ENCODE peak calls at places on chromosomes 4 and X, in nine cellular contexts. A, J, Y, X, Z, I, R, V and E are unnamed samples.

GRCh38 chrX:110226931-110227330 is 91.0 kb downstream of the AMMECR1 start:
- DNase-seq in A (no peak), J (no peak), Y (no peak), X (no peak), Z (no peak), I (no peak), R (no peak), V (no peak), E (no peak)

GRCh38 chrX:13023526-13024469 is 20.6 kb downstream of the FAM9C start:
- DNase-seq in A (no peak), J (no peak), Y (no peak), X (no peak), Z (no peak), I (no peak), R (no peak), V (no peak), E (peak)

GRCh38 chrX:53445977-53446376 is 11.8 kb upstream of the HSD17B10 start:
- DNase-seq in A (no peak), J (no peak), Y (peak), X (no peak), Z (no peak), I (no peak), R (peak), V (peak), E (peak)

GRCh38 chr4:70734168-70734954 is 12.6 kb downstream of the RUFY3 start:
- DNase-seq in A (no peak), J (no peak), Y (no peak), X (no peak), Z (no peak), I (no peak), R (peak), V (no peak), E (no peak)

GRCh38 chrX:130799393-130799792 is 103.6 kb downstream of the ENOX2 start:
- DNase-seq in A (no peak), J (no peak), Y (no peak), X (no peak), Z (no peak), I (no peak), R (no peak), V (no peak), E (no peak)

GRCh38 chr4:56817840-56818491 is 3.5 kb downstream of the SPINK2 start:
- DNase-seq in A (no peak), J (no peak), Y (no peak), X (no peak), Z (no peak), I (no peak), R (peak), V (no peak), E (no peak)

GRCh38 chr4:168613869-168614268 is 117.0 kb downstream of the PALLD start:
- DNase-seq in A (no peak), J (no peak), Y (no peak), X (no peak), Z (no peak), I (no peak), R (no peak), V (no peak), E (no peak)

GRCh38 chr4:66275381-66276060 is 605.2 kb upstream of the EPHA5 start:
- DNase-seq in A (no peak), J (no peak), Y (no peak), X (no peak), Z (no peak), I (no peak), R (no peak), V (no peak), E (no peak)

GRCh38 chrX:50594788-50595187 is 124.2 kb upstream of the DGKK start:
- DNase-seq in A (no peak), J (no peak), Y (no peak), X (no peak), Z (no peak), I (no peak), R (no peak), V (no peak), E (no peak)

GRCh38 chr4:74327751-74328150 is 19.5 kb downstream of the EPGN start:
- DNase-seq in A (no peak), J (peak), Y (no peak), X (no peak), Z (no peak), I (no peak), R (no peak), V (no peak), E (no peak)

GRCh38 chr4:108533245-108533844 is 87.0 kb upstream of the RPL34 start:
- DNase-seq in A (no peak), J (no peak), Y (no peak), X (no peak), Z (no peak), I (no peak), R (no peak), V (no peak), E (no peak)

GRCh38 chr4:177367336-177367735 is 57.7 kb downstream of the NEIL3 start:
- DNase-seq in A (no peak), J (peak), Y (no peak), X (no peak), Z (no peak), I (no peak), R (no peak), V (no peak), E (no peak)

GRCh38 chr4:128825226-128825625 is 15.7 kb downstream of the JADE1 start:
- DNase-seq in A (no peak), J (peak), Y (no peak), X (no peak), Z (no peak), I (no peak), R (no peak), V (no peak), E (no peak)

GRCh38 chrX:69317721-69318120 is 152.5 kb upstream of the PJA1 start:
- DNase-seq in A (no peak), J (no peak), Y (no peak), X (no peak), Z (no peak), I (no peak), R (no peak), V (no peak), E (no peak)

GRCh38 chrX:40253770-40254169 is 156.0 kb upstream of the BCOR start:
- DNase-seq in A (no peak), J (no peak), Y (no peak), X (no peak), Z (no peak), I (no peak), R (no peak), V (no peak), E (no peak)

GRCh38 chr4:115325836-115326235 is 212.4 kb upstream of the NDST4 start:
- DNase-seq in A (no peak), J (no peak), Y (no peak), X (no peak), Z (no peak), I (no peak), R (no peak), V (no peak), E (no peak)

GRCh38 chrX:10167573-10167972 is 10.8 kb downstream of the CLCN4 start:
- DNase-seq in A (no peak), J (no peak), Y (no peak), X (no peak), Z (no peak), I (no peak), R (peak), V (no peak), E (no peak)

GRCh38 chr4:150402968-150403367 is 179.0 kb upstream of the MAB21L2 start:
- DNase-seq in A (no peak), J (no peak), Y (no peak), X (no peak), Z (no peak), I (no peak), R (peak), V (no peak), E (peak)

GRCh38 chrX:2748171-2748814 is 3.5 kb upstream of the XG start:
- DNase-seq in A (no peak), J (no peak), Y (no peak), X (no peak), Z (no peak), I (no peak), R (no peak), V (no peak), E (no peak)

GRCh38 chr4:153593166-153593565 is 90.9 kb upstream of the TLR2 start:
- DNase-seq in A (no peak), J (no peak), Y (no peak), X (no peak), Z (no peak), I (no peak), R (no peak), V (no peak), E (no peak)

GRCh38 chr4:21699437-21699836 is 249.1 kb downstream of the KCNIP4 start:
- DNase-seq in A (no peak), J (no peak), Y (no peak), X (no peak), Z (no peak), I (no peak), R (no peak), V (no peak), E (peak)

GRCh38 chrX:136259543-136259942 is 8.3 kb upstream of the MAP7D3 start:
- DNase-seq in A (no peak), J (no peak), Y (no peak), X (no peak), Z (no peak), I (no peak), R (no peak), V (no peak), E (no peak)

GRCh38 chrX:55151199-55151598 is 62.4 kb downstream of the PAGE2 start:
- DNase-seq in A (no peak), J (no peak), Y (no peak), X (no peak), Z (no peak), I (no peak), R (no peak), V (no peak), E (no peak)

GRCh38 chr4:77073981-77074865 is 1.6 kb downstream of the CCNI start:
- DNase-seq in A (no peak), J (peak), Y (no peak), X (no peak), Z (no peak), I (no peak), R (no peak), V (no peak), E (no peak)

GRCh38 chrX:15043538-15043937 is 170.3 kb downstream of the MOSPD2 start:
- DNase-seq in A (no peak), J (no peak), Y (no peak), X (no peak), Z (no peak), I (no peak), R (no peak), V (no peak), E (no peak)

GRCh38 chr4:83054928-83055327 is 19.9 kb downstream of the COPS4 start:
- DNase-seq in A (no peak), J (peak), Y (no peak), X (no peak), Z (no peak), I (no peak), R (peak), V (no peak), E (no peak)

GRCh38 chrX:13646154-13646549 is 6.8 kb upstream of the TCEANC start:
- DNase-seq in A (no peak), J (no peak), Y (no peak), X (peak), Z (no peak), I (no peak), R (peak), V (peak), E (peak)

GRCh38 chr4:39719804-39720580 is 22.1 kb downstream of the UBE2K start:
- DNase-seq in A (no peak), J (no peak), Y (no peak), X (no peak), Z (no peak), I (no peak), R (no peak), V (no peak), E (no peak)

GRCh38 chrX:128106630-128107029 is 54.4 kb upstream of the ACTRT1 start:
- DNase-seq in A (no peak), J (peak), Y (no peak), X (no peak), Z (no peak), I (no peak), R (no peak), V (peak), E (no peak)

GRCh38 chrX:57821703-57822375 is 88.4 kb downstream of the ZXDA start:
- DNase-seq in A (peak), J (peak), Y (no peak), X (no peak), Z (no peak), I (no peak), R (peak), V (no peak), E (no peak)

GRCh38 chr4:186203391-186203802 is 12.0 kb downstream of the CYP4V2 start:
- DNase-seq in A (no peak), J (no peak), Y (no peak), X (no peak), Z (no peak), I (no peak), R (no peak), V (no peak), E (no peak)

GRCh38 chrX:124557976-124558375 is 211.6 kb downstream of the SH2D1A start:
- DNase-seq in A (no peak), J (no peak), Y (no peak), X (no peak), Z (no peak), I (no peak), R (no peak), V (no peak), E (no peak)

GRCh38 chr4:18691431-18692200 is 670.1 kb upstream of the LCORL start:
- DNase-seq in A (no peak), J (no peak), Y (no peak), X (no peak), Z (no peak), I (no peak), R (peak), V (peak), E (no peak)

GRCh38 chr4:48102303-48102702 is 31.7 kb downstream of the TXK start:
- DNase-seq in A (no peak), J (no peak), Y (no peak), X (no peak), Z (no peak), I (no peak), R (no peak), V (no peak), E (no peak)
- TF ChIP-seq CTCF in A (no peak), J (no peak), Y (no peak), X (peak), Z (peak), I (no peak), R (no peak), V (no peak), E (no peak)

DNA sequence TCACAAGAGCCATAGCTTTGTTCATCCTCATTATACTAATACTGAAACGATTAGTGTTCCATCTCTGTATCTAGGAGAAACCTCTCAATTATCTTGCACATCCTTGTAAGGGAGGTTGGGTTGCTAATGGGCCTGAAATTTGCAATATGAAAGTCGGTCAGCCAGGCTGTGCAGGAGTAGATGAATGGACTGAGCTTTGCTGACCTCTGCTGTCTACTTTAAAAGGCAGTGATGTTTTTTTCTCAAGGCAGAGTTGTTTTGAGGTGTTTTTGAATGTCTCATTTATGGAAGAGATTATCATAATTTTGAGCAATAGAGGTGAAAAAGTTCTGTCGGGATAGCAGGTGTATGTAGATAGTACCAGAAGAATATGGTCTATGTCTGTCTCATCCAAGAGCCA is 47.9 kb upstream of the LINC00632 start:
- DNase-seq in A (no peak), J (no peak), Y (no peak), X (no peak), Z (no peak), I (no peak), R (no peak), V (no peak), E (no peak)
- TF ChIP-seq CTCF in A (no peak), J (no peak), Y (no peak), X (peak), Z (peak), I (no peak), R (no peak), V (no peak), E (no peak)

GRCh38 chrX:119726900-119727555 is 31.4 kb upstream of the SOWAHD start:
- DNase-seq in A (no peak), J (no peak), Y (no peak), X (no peak), Z (no peak), I (no peak), R (peak), V (no peak), E (no peak)

GRCh38 chrX:119729408-119730201 is 28.8 kb upstream of the SOWAHD start:
- DNase-seq in A (peak), J (peak), Y (no peak), X (peak), Z (no peak), I (no peak), R (peak), V (peak), E (peak)

GRCh38 chrX:119728487-119728886 is 29.9 kb upstream of the SOWAHD start:
- DNase-seq in A (no peak), J (no peak), Y (no peak), X (no peak), Z (no peak), I (no peak), R (no peak), V (no peak), E (peak)
- TF ChIP-seq CTCF in A (peak), J (no peak), Y (no peak), X (peak), Z (peak), I (no peak), R (no peak), V (no peak), E (no peak)

DNA sequence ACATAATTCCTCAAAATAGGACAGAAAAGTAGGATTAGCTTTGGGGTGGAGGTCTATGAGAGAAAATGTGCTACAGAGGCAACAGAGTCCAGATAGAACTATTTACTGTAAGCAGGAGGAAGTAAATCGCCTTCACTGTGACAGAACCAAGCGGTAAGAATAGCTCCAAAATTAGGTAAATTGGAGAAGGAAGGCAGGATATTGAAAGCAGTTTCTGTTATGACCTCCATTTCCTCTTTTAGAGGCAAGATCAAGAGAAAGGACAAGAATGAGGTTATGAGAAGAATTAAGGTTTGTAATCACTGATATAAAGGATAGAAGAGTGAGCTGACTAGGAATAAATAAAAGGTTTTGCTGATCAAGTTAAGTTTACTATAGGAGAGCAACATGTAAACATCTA is 44.1 kb upstream of the NEUROG2 start:
- DNase-seq in A (no peak), J (no peak), Y (no peak), X (no peak), Z (no peak), I (no peak), R (peak), V (no peak), E (no peak)
- TF ChIP-seq CTCF in A (no peak), J (no peak), Y (no peak), X (no peak), Z (no peak), I (no peak), R (no peak), V (no peak), E (no peak)

DNA sequence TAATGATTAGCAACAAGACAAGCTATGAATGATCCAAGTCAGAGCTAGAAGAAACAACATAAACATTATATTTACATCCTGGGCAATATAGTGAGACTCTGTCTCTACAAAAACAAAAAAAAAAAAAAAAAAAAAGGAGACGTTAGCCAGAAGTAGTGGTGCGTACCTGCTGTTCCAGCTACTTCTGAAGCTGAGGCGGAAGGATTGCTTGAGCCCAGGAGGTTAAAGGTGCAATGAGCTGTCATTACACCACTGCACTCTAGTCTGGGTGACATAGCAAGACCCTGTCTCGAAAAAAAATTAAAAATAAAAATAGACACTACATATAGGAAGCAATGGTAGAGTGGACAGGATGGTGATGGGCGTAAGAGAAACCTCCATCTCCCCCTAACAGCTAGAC is 144.6 kb upstream of the VCX3A start:
- DNase-seq in A (no peak), J (no peak), Y (no peak), X (no peak), Z (no peak), I (no peak), R (no peak), V (no peak), E (no peak)
- TF ChIP-seq CTCF in A (no peak), J (no peak), Y (no peak), X (no peak), Z (no peak), I (no peak), R (no peak), V (no peak), E (no peak)

GRCh38 chr4:139692300-139693012 is 26.8 kb downstream of the MGST2 start:
- DNase-seq in A (no peak), J (no peak), Y (peak), X (no peak), Z (no peak), I (no peak), R (peak), V (no peak), E (no peak)
- TF ChIP-seq CTCF in A (peak), J (no peak), Y (peak), X (peak), Z (no peak), I (no peak), R (peak), V (no peak), E (no peak)